ENCODE peak calls at places on chromosomes 7 and 10, in four cellular contexts. M is A549, L is HepG2, C is H1. N is an unnamed sample.

GRCh38 chr10:4804505-4804904 is 21.5 kb upstream of the AKR1E2 start:
- DNase-seq in M (no peak), C (no peak), L (no peak), N (no peak)

GRCh38 chr7:112550468-112551060 is 69.8 kb downstream of the LSMEM1 start:
- DNase-seq in C (no peak), L (peak), M (peak), N (peak)

GRCh38 chr7:142932386-142933091 is 1.0 kb downstream of the TRPV5 start:
- DNase-seq in L (no peak), M (no peak), C (no peak), N (peak)

GRCh38 chr7:150410131-150410530 is 31.0 kb downstream of the ZNF775 start:
- DNase-seq in L (no peak), M (no peak), C (no peak), N (no peak)

GRCh38 chr10:17387861-17388503 is 66.4 kb downstream of the ST8SIA6 start:
- DNase-seq in L (peak), C (no peak), M (no peak), N (no peak)

GRCh38 chr7:5452937-5453540 is 29.4 kb upstream of the TNRC18 start:
- DNase-seq in M (peak), L (no peak), C (no peak), N (peak)

GRCh38 chr7:69412331-69413146 is 185.7 kb upstream of the AUTS2 start:
- DNase-seq in C (no peak), M (peak), L (peak), N (no peak)

GRCh38 chr10:5413012-5413938 is 918 bp downstream of the NET1 start:
- DNase-seq in C (no peak), M (peak), L (peak), N (no peak)

GRCh38 chr7:68629-69028 is 123.7 kb upstream of the FAM20C start:
- DNase-seq in M (peak), L (no peak), C (no peak), N (peak)

GRCh38 chr10:131062621-131063260 is 248.8 kb downstream of the TCERG1L start:
- DNase-seq in C (no peak), M (no peak), L (no peak), N (no peak)

GRCh38 chr10:29119374-29119773 is 169.5 kb upstream of the LYZL1 start:
- DNase-seq in C (peak), M (peak), L (peak), N (peak)

GRCh38 chr7:25894902-25895791 is 256.9 kb upstream of the NFE2L3 start:
- DNase-seq in C (no peak), M (peak), L (no peak), N (peak)

GRCh38 chr10:3720228-3721019 is 64.6 kb downstream of the KLF6 start:
- DNase-seq in C (no peak), M (no peak), L (peak), N (no peak)

GRCh38 chr7:31642681-31643115 is 44.3 kb upstream of the PPP1R17 start:
- DNase-seq in M (no peak), C (no peak), L (no peak), N (no peak)

GRCh38 chr7:142883145-142883544 is 2.4 kb downstream of the TRPV6 start:
- DNase-seq in M (no peak), C (no peak), L (no peak), N (no peak)

GRCh38 chr10:132939957-132940790 is 2.2 kb downstream of the CFAP46 start:
- DNase-seq in M (peak), L (no peak), C (no peak), N (peak)

GRCh38 chr7:30931161-30931926 is 19.7 kb downstream of the AQP1 start:
- DNase-seq in M (no peak), C (no peak), L (no peak), N (no peak)

GRCh38 chr10:91582063-91582673 is 50.7 kb downstream of the PPP1R3C start:
- DNase-seq in L (no peak), C (no peak), M (no peak), N (no peak)

GRCh38 chr7:105010538-105011523 is 3.2 kb upstream of the KMT2E start:
- DNase-seq in L (no peak), C (no peak), M (no peak), N (no peak)

GRCh38 chr7:99617187-99617781 is 538 bp downstream of the ZSCAN25 start:
- DNase-seq in M (no peak), C (no peak), L (no peak), N (no peak)

GRCh38 chr10:12945709-12946359 is 55.7 kb downstream of the CCDC3 start:
- DNase-seq in L (no peak), C (no peak), M (no peak), N (peak)

GRCh38 chr7:1925973-1926907 is 256.2 kb downstream of the ELFN1 start:
- DNase-seq in M (no peak), C (no peak), L (no peak), N (peak)

GRCh38 chr10:78742730-78743615 is 325.8 kb upstream of the ZMIZ1 start:
- DNase-seq in L (peak), C (no peak), M (no peak), N (no peak)

GRCh38 chr10:4688620-4689019 is 137.4 kb upstream of the AKR1E2 start:
- DNase-seq in L (no peak), M (no peak), C (no peak), N (no peak)

GRCh38 chr7:151982806-151983205 is 26.6 kb downstream of the GALNTL5 start:
- DNase-seq in L (no peak), C (no peak), M (no peak), N (no peak)

GRCh38 chr10:12483996-12484944 is 134.9 kb downstream of the CAMK1D start:
- DNase-seq in L (no peak), C (no peak), M (no peak), N (no peak)

GRCh38 chr7:96023376-96023775 is 251.0 kb downstream of the DYNC1I1 start:
- DNase-seq in M (no peak), C (no peak), L (no peak), N (no peak)

GRCh38 chr10:109665321-109665720 is 258.0 kb downstream of the XPNPEP1 start:
- DNase-seq in L (no peak), C (no peak), M (no peak), N (no peak)

GRCh38 chr10:33661580-33662269 is 327.3 kb upstream of the NRP1 start:
- DNase-seq in C (no peak), M (peak), L (peak), N (no peak)

GRCh38 chr10:1939016-1939415 is 201.7 kb upstream of the ADARB2 start:
- DNase-seq in L (no peak), C (no peak), M (no peak), N (no peak)

GRCh38 chr7:130440527-130441365 is at the start of gene CEP41:
- DNase-seq in C (peak), L (peak), M (peak), N (peak)

GRCh38 chr10:20105931-20106330 is 289.7 kb downstream of the PLXDC2 start:
- DNase-seq in C (no peak), L (no peak), M (no peak), N (no peak)

GRCh38 chr10:76433161-76434005 is 1002.0 kb downstream of the LRMDA start:
- DNase-seq in L (peak), C (no peak), M (no peak), N (no peak)

GRCh38 chr10:76429642-76430041 is 998.2 kb downstream of the LRMDA start:
- DNase-seq in L (no peak), C (no peak), M (no peak), N (no peak)

GRCh38 chr10:76435154-76435553 is 1003.7 kb downstream of the LRMDA start:
- DNase-seq in C (no peak), L (no peak), M (no peak), N (no peak)

GRCh38 chr10:76430330-76430729 is 998.9 kb downstream of the LRMDA start:
- DNase-seq in M (no peak), L (no peak), C (no peak), N (no peak)

GRCh38 chr10:76432274-76433012 is 1001.0 kb downstream of the LRMDA start:
- DNase-seq in L (no peak), M (no peak), C (no peak), N (no peak)
- TF ChIP-seq PHF8 in L (no peak), M (no peak), C (no peak), N (no peak)

DNA sequence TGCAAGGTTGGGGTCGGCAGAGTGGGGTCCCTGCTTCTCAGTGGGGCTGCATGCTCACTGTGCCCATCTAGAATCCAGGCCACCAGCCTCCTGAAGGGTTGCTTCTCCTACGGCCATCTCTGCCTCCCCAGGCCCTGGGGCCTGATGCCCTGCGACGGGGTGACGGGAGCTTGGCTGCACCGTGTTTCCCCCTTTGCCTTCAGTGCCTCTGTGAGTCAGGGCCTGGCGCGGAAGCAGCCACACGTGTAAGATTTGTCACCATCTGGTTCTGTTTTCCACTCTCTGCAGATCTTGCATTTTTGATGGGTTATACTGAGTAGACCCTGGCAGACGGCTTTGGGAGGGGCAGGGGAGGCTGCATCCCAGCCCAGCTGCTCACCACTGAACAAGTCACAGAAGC is 7.2 kb downstream of the ADAMTS14 start:
- DNase-seq in L (no peak), C (no peak), M (no peak), N (no peak)
- TF ChIP-seq PHF8 in L (no peak), C (no peak), M (no peak), N (no peak)

DNA sequence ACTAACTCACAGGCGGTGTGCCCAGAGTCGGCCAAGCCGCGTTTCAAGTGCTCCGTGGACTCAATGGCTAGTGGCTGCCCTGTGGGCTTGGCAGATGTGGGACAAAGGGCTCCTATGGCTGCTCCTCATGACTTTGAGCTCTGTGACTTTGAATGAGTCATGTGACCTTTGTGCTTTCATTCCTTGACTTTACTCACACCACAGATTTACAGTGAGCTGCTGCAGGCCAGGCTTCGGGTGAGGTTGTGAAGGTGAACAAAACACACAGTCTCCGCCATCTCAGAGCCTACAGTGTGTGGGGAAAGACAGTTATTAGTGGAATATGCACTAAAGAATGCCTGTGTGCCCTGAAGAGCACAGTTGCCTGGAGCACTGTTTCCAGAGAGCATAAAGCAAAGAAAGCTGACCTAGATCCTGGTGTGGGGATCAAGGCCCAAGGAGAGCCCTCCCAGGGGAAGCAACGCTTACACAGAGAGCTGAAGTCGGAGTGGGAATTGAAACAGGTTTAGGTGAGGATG is 29.7 kb upstream of the PLEKHA1 start:
- DNase-seq in M (no peak), L (peak), C (no peak), N (no peak)
- TF ChIP-seq PHF8 in M (no peak), L (peak), C (no peak), N (no peak)

GRCh38 chr10:790821-791551 is 101.5 kb upstream of the DIP2C start:
- DNase-seq in M (no peak), C (no peak), L (no peak), N (no peak)

GRCh38 chr10:789831-790701 is 100.6 kb upstream of the DIP2C start:
- DNase-seq in L (no peak), M (no peak), C (no peak), N (peak)

GRCh38 chr10:786666-787512 is 97.4 kb upstream of the DIP2C start:
- DNase-seq in M (no peak), C (no peak), L (no peak), N (peak)

GRCh38 chr10:787933-788651 is 98.6 kb upstream of the DIP2C start:
- DNase-seq in L (no peak), M (no peak), C (no peak), N (no peak)

DNA sequence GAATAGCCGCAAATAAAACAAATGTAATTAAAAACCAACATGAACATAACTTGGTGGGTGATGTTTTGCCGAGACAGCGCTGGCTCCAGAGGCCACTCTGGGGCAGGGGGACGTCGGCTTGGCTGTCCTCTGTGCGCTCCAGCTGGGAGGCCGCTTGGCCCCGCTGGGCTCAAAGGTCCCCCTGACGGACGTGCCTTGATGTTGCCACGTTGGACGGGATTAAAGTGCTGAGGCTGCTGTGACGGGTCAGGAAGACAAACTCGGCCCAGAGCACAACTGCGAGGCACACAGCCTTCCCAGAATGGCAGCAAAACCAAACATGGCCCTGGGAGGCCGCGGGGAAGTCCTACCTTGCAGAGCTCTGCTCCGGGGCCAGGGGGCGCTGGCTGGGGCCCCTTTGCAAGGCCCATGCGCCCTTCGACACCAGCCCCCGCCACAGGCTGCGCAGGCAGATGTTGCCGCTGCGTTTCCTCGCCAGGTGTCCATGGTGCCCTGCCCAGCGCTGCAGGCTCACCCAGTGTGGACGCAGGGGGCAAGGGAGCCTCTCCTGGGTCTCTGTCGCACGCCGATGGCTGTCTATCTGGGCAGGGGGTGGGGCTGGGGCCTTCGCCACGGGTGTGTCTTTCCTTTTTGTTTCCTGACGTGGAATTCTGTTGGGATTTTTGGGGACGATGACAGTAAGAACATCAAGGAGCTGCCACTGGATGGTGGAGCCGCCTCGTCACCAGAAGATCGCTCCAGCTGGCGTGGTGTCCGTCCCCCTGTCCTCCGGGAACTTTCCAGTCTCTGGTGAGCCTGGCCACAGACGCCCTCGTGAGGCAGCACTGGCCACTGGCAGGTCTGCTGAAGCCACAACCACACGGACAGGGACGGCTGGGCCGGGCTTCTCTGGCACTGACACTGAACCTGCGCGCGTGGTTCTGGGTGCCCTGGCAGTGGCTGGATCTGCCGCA is 99.6 kb upstream of the DIP2C start:
- DNase-seq in M (peak), C (no peak), L (peak), N (peak)
- TF ChIP-seq PHF8 in M (no peak), C (no peak), L (no peak), N (peak)

GRCh38 chr7:41940760-41941343 is 238.0 kb upstream of the INHBA start:
- DNase-seq in C (no peak), L (peak), M (peak), N (peak)
- TF ChIP-seq PHF8 in C (no peak), L (no peak), M (no peak), N (no peak)

GRCh38 chr7:92794846-92795245 is 41.5 kb downstream of the CDK6 start:
- DNase-seq in M (no peak), C (no peak), L (no peak), N (no peak)
- TF ChIP-seq PHF8 in M (no peak), C (no peak), L (no peak), N (no peak)

GRCh38 chr7:45244996-45245395 is 87.4 kb downstream of the RAMP3 start:
- DNase-seq in M (no peak), L (no peak), C (no peak), N (no peak)
- TF ChIP-seq PHF8 in M (no peak), L (no peak), C (no peak), N (no peak)

GRCh38 chr7:115346685-115347084 is 424.8 kb downstream of the MDFIC start:
- DNase-seq in C (no peak), M (no peak), L (no peak), N (no peak)
- TF ChIP-seq PHF8 in C (no peak), M (no peak), L (no peak), N (no peak)

GRCh38 chr7:102873470-102874165 is 39.2 kb upstream of the LRRC17 start:
- DNase-seq in L (no peak), C (no peak), M (no peak), N (no peak)
- TF ChIP-seq PHF8 in L (no peak), C (no peak), M (no peak), N (no peak)

N was measured in K562.